ENCODE peak calls at places on chromosomes 5 and 9, in ten cellular contexts. S is GM19239, C is H54, U is T-helper 1 cell, X is dorsolateral prefrontal cortex, T is fibroblast of pulmonary artery, A is cardiac fibroblast, Y is Calu3, E is mammary epithelial cell, H is GM13976. Z is an unnamed sample.
A peak's percentile ranks its signal among the peaks of the same experiment; 100 is the strongest.

GRCh38 chr5:85512896-85513295 is 1104.8 kb upstream of the COX7C start:
- DNase-seq in S (no peak), C (no peak), U (no peak), X (no peak), T (no peak), A (no peak), Y (no peak), E (no peak), H (no peak), Z (no peak)

GRCh38 chr9:76216161-76216649 is 178.0 kb downstream of the RFK start:
- DNase-seq in S (no peak), C (peak; percentile 55), U (no peak), X (no peak), T (peak; percentile 97), A (peak; percentile 96), Y (no peak), E (peak; percentile 87), H (no peak), Z (no peak)

GRCh38 chr9:110125207-110125751 is 82.7 kb downstream of the C9orf152 start:
- DNase-seq in S (no peak), C (no peak), U (no peak), X (no peak), T (peak; percentile 99), A (peak; percentile 96), Y (peak; percentile 83), E (peak; percentile 93), H (no peak), Z (no peak)

GRCh38 chr5:113102121-113102531 is 125.5 kb downstream of the DCP2 start:
- DNase-seq in S (no peak), C (no peak), U (no peak), X (no peak), T (no peak), A (peak; percentile 34), Y (no peak), E (peak; percentile 16), H (no peak), Z (no peak)

GRCh38 chr9:129174102-129174723 is 3.8 kb downstream of the IER5L start:
- DNase-seq in S (peak; percentile 89), C (peak; percentile 70), U (peak; percentile 74), X (peak; percentile 91), T (peak; percentile 97), A (peak; percentile 96), Y (peak; percentile 84), E (peak; percentile 74), H (peak; percentile 91), Z (no peak)

GRCh38 chr5:151406322-151406947 is 41.0 kb upstream of the SLC36A1 start:
- DNase-seq in S (no peak), C (peak; percentile 25), U (no peak), X (no peak), T (peak; percentile 6), A (peak; percentile 31), Y (peak; percentile 16), E (no peak), H (no peak), Z (no peak)

GRCh38 chr5:135446186-135446585 is 962 bp downstream of the DCANP1 start:
- DNase-seq in S (no peak), C (no peak), U (no peak), X (no peak), T (no peak), A (no peak), Y (no peak), E (no peak), H (no peak), Z (no peak)

GRCh38 chr9:123996731-123997421 is 14.7 kb upstream of the LHX2 start:
- DNase-seq in S (no peak), C (no peak), U (no peak), X (no peak), T (peak; percentile 38), A (peak; percentile 31), Y (no peak), E (peak; percentile 50), H (peak; percentile 78), Z (no peak)

GRCh38 chr9:14007199-14007769 is 306.7 kb downstream of the NFIB start:
- DNase-seq in S (no peak), C (no peak), U (no peak), X (no peak), T (no peak), A (no peak), Y (no peak), E (no peak), H (no peak), Z (no peak)

GRCh38 chr5:171162602-171163001 is 146.4 kb upstream of the TLX3 start:
- DNase-seq in S (no peak), C (peak; percentile 3), U (no peak), X (no peak), T (peak; percentile 39), A (peak; percentile 42), Y (peak; percentile 56), E (no peak), H (peak; percentile 9), Z (no peak)

GRCh38 chr5:143698534-143698933 is 113.4 kb upstream of the HMHB1 start:
- DNase-seq in S (no peak), C (no peak), U (no peak), X (no peak), T (no peak), A (no peak), Y (no peak), E (no peak), H (no peak), Z (no peak)

GRCh38 chr5:32932231-32932935 is 221.3 kb downstream of the NPR3 start:
- DNase-seq in S (no peak), C (no peak), U (no peak), X (no peak), T (no peak), A (peak; percentile 36), Y (no peak), E (no peak), H (no peak), Z (no peak)

GRCh38 chr5:93572101-93572772 is 8.8 kb downstream of the NR2F1-AS1 start:
- DNase-seq in S (no peak), C (no peak), U (no peak), X (peak; percentile 37), T (no peak), A (no peak), Y (no peak), E (no peak), H (no peak), Z (no peak)

GRCh38 chr5:78360674-78361225 is 333 bp downstream of the SCAMP1 start:
- DNase-seq in S (peak; percentile 23), C (peak; percentile 21), U (peak; percentile 64), X (peak; percentile 42), T (no peak), A (no peak), Y (peak; percentile 69), E (no peak), H (peak; percentile 64), Z (no peak)

GRCh38 chr5:129405222-129405621 is 54.9 kb upstream of the ADAMTS19 start:
- DNase-seq in S (no peak), C (no peak), U (no peak), X (no peak), T (no peak), A (no peak), Y (no peak), E (no peak), H (no peak), Z (no peak)

GRCh38 chr5:110386782-110387181 is 339.7 kb downstream of the TMEM232 start:
- DNase-seq in S (no peak), C (no peak), U (no peak), X (peak; percentile 35), T (no peak), A (peak; percentile 48), Y (peak; percentile 12), E (no peak), H (no peak), Z (no peak)

GRCh38 chr5:43613370-43613769 is 10.4 kb downstream of the NNT start:
- DNase-seq in S (no peak), C (no peak), U (no peak), X (no peak), T (no peak), A (no peak), Y (no peak), E (no peak), H (no peak), Z (no peak)

GRCh38 chr5:148808864-148809642 is 17.4 kb upstream of the ADRB2 start:
- DNase-seq in S (no peak), C (no peak), U (peak; percentile 14), X (no peak), T (no peak), A (no peak), Y (no peak), E (no peak), H (peak; percentile 58), Z (peak; percentile 58)

GRCh38 chr9:87034891-87035290 is 87.6 kb upstream of the GAS1 start:
- DNase-seq in S (no peak), C (no peak), U (no peak), X (no peak), T (no peak), A (no peak), Y (no peak), E (no peak), H (no peak), Z (no peak)

GRCh38 chr5:76482961-76483360 is 79.9 kb downstream of the IQGAP2 start:
- DNase-seq in S (no peak), C (no peak), U (no peak), X (no peak), T (no peak), A (no peak), Y (no peak), E (no peak), H (no peak), Z (no peak)

GRCh38 chr5:173055722-173055982 is 500 bp upstream of the CREBRF start:
- DNase-seq in S (no peak), C (no peak), U (peak; percentile 7), X (no peak), T (no peak), A (no peak), Y (no peak), E (no peak), H (no peak), Z (no peak)

GRCh38 chr5:12110629-12111028 is 206.4 kb upstream of the CTNND2 start:
- DNase-seq in S (no peak), C (no peak), U (no peak), X (no peak), T (no peak), A (no peak), Y (no peak), E (no peak), H (no peak), Z (no peak)

GRCh38 chr9:33349743-33350142 is 52.6 kb downstream of the AQP7 start:
- DNase-seq in S (no peak), C (no peak), U (no peak), X (no peak), T (no peak), A (no peak), Y (no peak), E (no peak), H (no peak), Z (no peak)

GRCh38 chr5:92662741-92663140 is 918.3 kb downstream of the NR2F1-AS1 start:
- DNase-seq in S (no peak), C (no peak), U (no peak), X (no peak), T (no peak), A (no peak), Y (no peak), E (no peak), H (no peak), Z (no peak)

GRCh38 chr9:89505795-89506385 is 8.0 kb upstream of the SEMA4D start:
- DNase-seq in S (no peak), C (no peak), U (no peak), X (no peak), T (no peak), A (no peak), Y (no peak), E (no peak), H (no peak), Z (no peak)

GRCh38 chr9:38178282-38178681 is 109.3 kb upstream of the SHB start:
- DNase-seq in S (no peak), C (no peak), U (no peak), X (no peak), T (no peak), A (no peak), Y (no peak), E (peak; percentile 82), H (no peak), Z (no peak)

GRCh38 chr5:118614701-118615475 is 373.5 kb downstream of the DTWD2 start:
- DNase-seq in S (no peak), C (no peak), U (no peak), X (no peak), T (no peak), A (no peak), Y (no peak), E (no peak), H (no peak), Z (no peak)